ENCODE peak calls at places on chromosomes 4 and X, in ten cellular contexts. L is right atrium auricular region; S is heart right ventricle; M is left lung; Q is CD8-positive, alpha-beta T cell; K is tibial nerve; V is upper lobe of right lung; P is uterus; T is caudate nucleus; X is pancreas. Z is an unnamed sample.
A peak's percentile ranks its signal among the peaks of the same experiment; 100 is the strongest.

GRCh38 chr4:76301068-76301774 is 5.3 kb upstream of the STBD1 start:
- DNase-seq in L (no peak), K (no peak), P (no peak), M (no peak), X (no peak), S (no peak), V (no peak), T (no peak), Q (no peak), Z (peak; percentile 84)

GRCh38 chr4:149987777-149988410 is 90.4 kb upstream of the DCLK2 start:
- DNase-seq in X (no peak), V (no peak), L (no peak), S (no peak), Q (no peak), M (no peak), T (no peak), K (no peak), P (no peak), Z (no peak)

GRCh38 chr4:176376032-176376614 is 56.4 kb downstream of the SPCS3 start:
- DNase-seq in M (no peak), S (no peak), Q (no peak), P (no peak), L (no peak), V (no peak), X (no peak), K (no peak), T (no peak), Z (no peak)

GRCh38 chr4:20251796-20252655 is at the start of gene SLIT2:
- DNase-seq in M (peak; percentile 76), V (peak; percentile 88), X (peak; percentile 93), P (peak; percentile 90), S (peak; percentile 75), K (peak; percentile 83), L (peak; percentile 92), T (peak; percentile 79), Q (no peak), Z (no peak)

GRCh38 chr4:157045507-157046127 is 30.3 kb upstream of the GLRB start:
- DNase-seq in X (no peak), S (no peak), K (no peak), M (no peak), V (no peak), P (peak; percentile 32), L (no peak), Q (no peak), T (peak; percentile 4), Z (no peak)

GRCh38 chrX:46326161-46326560 is 219.1 kb downstream of the ZNF674 start:
- DNase-seq in M (no peak), Q (no peak), V (no peak), T (no peak), S (no peak), X (no peak), P (no peak), K (no peak), L (no peak), Z (no peak)

GRCh38 chrX:110341189-110342035 is 17.2 kb upstream of the RTL9 start:
- DNase-seq in V (no peak), T (no peak), M (no peak), X (no peak), P (no peak), Q (no peak), L (no peak), S (no peak), K (no peak), Z (peak; percentile 6)

GRCh38 chr4:111066887-111067286 is 444.0 kb upstream of the PITX2 start:
- DNase-seq in V (no peak), S (no peak), P (no peak), X (no peak), K (no peak), Q (no peak), M (no peak), T (no peak), L (no peak), Z (no peak)

GRCh38 chrX:70030242-70030823 is 19.4 kb downstream of the AWAT2 start:
- DNase-seq in K (no peak), L (no peak), X (no peak), V (no peak), M (no peak), Q (no peak), T (no peak), P (no peak), S (peak; percentile 46), Z (no peak)

GRCh38 chrX:15948318-15948660 is 93.7 kb upstream of the AP1S2 start:
- DNase-seq in P (no peak), T (no peak), K (no peak), M (no peak), L (no peak), S (no peak), V (no peak), X (no peak), Q (no peak), Z (no peak)

GRCh38 chrX:6199519-6199918 is 29.1 kb downstream of the NLGN4X start:
- DNase-seq in S (no peak), P (no peak), X (no peak), T (no peak), M (no peak), V (no peak), Q (no peak), K (no peak), L (no peak), Z (no peak)

GRCh38 chrX:102604327-102604726 is 5.0 kb downstream of the ARMCX5 start:
- DNase-seq in M (no peak), T (no peak), S (no peak), K (no peak), L (no peak), P (no peak), V (no peak), Q (no peak), X (no peak), Z (no peak)
- H3K27ac ChIP-seq in M (no peak overlapping the region), T (no peak overlapping the region), S (no peak overlapping the region), K (no peak overlapping the region), L (no peak overlapping the region), P (no peak overlapping the region), V (no peak overlapping the region), Q (no peak overlapping the region), X (no peak overlapping the region), Z (no peak overlapping the region)

GRCh38 chr4:40377462-40378385 is 42.6 kb downstream of the CHRNA9 start:
- DNase-seq in Q (no peak), T (no peak), M (no peak), S (no peak), K (no peak), L (no peak), X (no peak), V (no peak), P (no peak), Z (peak; percentile 16)
- H3K27ac ChIP-seq in Q (no peak overlapping the region), T (no peak overlapping the region), M (no peak overlapping the region), S (no peak overlapping the region), K (no peak overlapping the region), L (no peak overlapping the region), X (peak overlapping the region; percentile 53), V (no peak overlapping the region), P (no peak overlapping the region), Z (peak overlapping the region; percentile 38)

GRCh38 chr4:112655270-112655669 is 18.3 kb downstream of the LARP7 start:
- DNase-seq in P (no peak), V (no peak), X (no peak), T (no peak), K (no peak), M (no peak), S (no peak), Q (no peak), L (no peak), Z (no peak)
- H3K27ac ChIP-seq in P (no peak overlapping the region), V (no peak overlapping the region), X (no peak overlapping the region), T (no peak overlapping the region), K (no peak overlapping the region), M (no peak overlapping the region), S (no peak overlapping the region), Q (no peak overlapping the region), L (no peak overlapping the region), Z (no peak overlapping the region)

GRCh38 chr4:41571422-41571821 is 33.5 kb downstream of the LIMCH1 start:
- DNase-seq in S (no peak), K (no peak), M (no peak), V (no peak), X (no peak), P (no peak), L (no peak), Q (no peak), T (no peak), Z (no peak)
- H3K27ac ChIP-seq in S (peak overlapping the region; percentile 79), K (no peak overlapping the region), M (no peak overlapping the region), V (peak overlapping the region; percentile 39), X (no peak overlapping the region), P (no peak overlapping the region), L (peak overlapping the region; percentile 65), Q (no peak overlapping the region), T (no peak overlapping the region), Z (no peak overlapping the region)

GRCh38 chrX:1727531-1728027 is 112.7 kb downstream of the ASMT start:
- DNase-seq in M (no peak), L (peak; percentile 42), S (no peak), Q (no peak), T (peak; percentile 9), K (no peak), V (no peak), X (no peak), P (no peak), Z (peak; percentile 36)
- H3K27ac ChIP-seq in M (no peak overlapping the region), L (no peak overlapping the region), S (no peak overlapping the region), Q (no peak overlapping the region), T (no peak overlapping the region), K (no peak overlapping the region), V (no peak overlapping the region), X (no peak overlapping the region), P (no peak overlapping the region), Z (no peak overlapping the region)

GRCh38 chrX:129781134-129782014 is 1.6 kb downstream of the SASH3 start:
- DNase-seq in K (no peak), S (no peak), V (peak; percentile 76), P (no peak), L (no peak), M (peak; percentile 75), T (no peak), Q (peak; percentile 93), X (no peak), Z (no peak)
- H3K27ac ChIP-seq in K (no peak overlapping the region), S (no peak overlapping the region), V (peak overlapping the region; percentile 60), P (no peak overlapping the region), L (no peak overlapping the region), M (peak overlapping the region; percentile 39), T (peak overlapping the region; percentile 29), Q (peak overlapping the region; percentile 68), X (peak overlapping the region; percentile 17), Z (no peak overlapping the region)

GRCh38 chrX:12239356-12240082 is 101.2 kb downstream of the FRMPD4 start:
- DNase-seq in X (no peak), L (no peak), Q (no peak), T (no peak), V (no peak), S (no peak), P (no peak), K (no peak), M (no peak), Z (no peak)
- H3K27ac ChIP-seq in X (no peak overlapping the region), L (no peak overlapping the region), Q (no peak overlapping the region), T (no peak overlapping the region), V (no peak overlapping the region), S (no peak overlapping the region), P (no peak overlapping the region), K (no peak overlapping the region), M (no peak overlapping the region), Z (no peak overlapping the region)

GRCh38 chr4:189322426-189322825 is 618.2 kb upstream of the FRG1 start:
- DNase-seq in X (no peak), V (no peak), S (no peak), Q (no peak), M (no peak), K (no peak), L (no peak), P (no peak), T (no peak), Z (no peak)
- H3K27ac ChIP-seq in X (no peak overlapping the region), V (no peak overlapping the region), S (no peak overlapping the region), Q (no peak overlapping the region), M (no peak overlapping the region), K (no peak overlapping the region), L (no peak overlapping the region), P (no peak overlapping the region), T (no peak overlapping the region), Z (no peak overlapping the region)

GRCh38 chr4:184513802-184514120 is 39.4 kb upstream of the IRF2 start:
- DNase-seq in X (no peak), L (no peak), T (no peak), S (no peak), Q (no peak), M (no peak), V (no peak), P (no peak), K (no peak), Z (no peak)
- H3K27ac ChIP-seq in X (no peak overlapping the region), L (peak overlapping the region; percentile 3), T (peak overlapping the region; percentile 84), S (peak overlapping the region; percentile 28), Q (no peak overlapping the region), M (peak overlapping the region; percentile 67), V (no peak overlapping the region), P (peak overlapping the region; percentile 76), K (peak overlapping the region; percentile 85), Z (no peak overlapping the region)

Z was measured in epithelial cell of prostate.